ENCODE peak calls at places on chromosomes 13 and 19, in five cellular contexts. L is T-cell, W is sciatic nerve, N is heart left ventricle, G is SK-N-SH treated with all-trans-retinoic acid at 6 μM for 48 hours. Y is an unnamed sample.

GRCh38 chr13:74061939-74062595 is 72.1 kb downstream of the KLF12 start:
- ATAC-seq in L (peak), W (peak), N (peak), G (peak), Y (peak)

GRCh38 chr13:110540871-110541525 is 20.5 kb downstream of the RAB20 start:
- ATAC-seq in L (no peak), W (no peak), N (no peak), G (peak), Y (no peak)

GRCh38 chr13:30133976-30134375 is 173.4 kb downstream of the KATNAL1 start:
- ATAC-seq in L (no peak), W (peak), N (peak), G (no peak), Y (no peak)

GRCh38 chr19:19039901-19040300 is 6.5 kb downstream of the ARMC6 start:
- ATAC-seq in L (peak), W (no peak), N (no peak), G (no peak), Y (no peak)

GRCh38 chr13:109869312-109870237 is 83.2 kb upstream of the IRS2 start:
- ATAC-seq in L (peak), W (peak), N (peak), G (peak), Y (peak)

GRCh38 chr19:19285723-19286122 is 12.6 kb upstream of the TM6SF2 start:
- ATAC-seq in L (no peak), W (no peak), N (no peak), G (no peak), Y (no peak)

GRCh38 chr19:1214299-1214861 is 8.8 kb downstream of the STK11 start:
- ATAC-seq in L (no peak), W (no peak), N (no peak), G (peak), Y (peak)

GRCh38 chr13:99203601-99204579 is 3.2 kb downstream of the UBAC2 start:
- ATAC-seq in L (no peak), W (no peak), N (no peak), G (no peak), Y (no peak)

GRCh38 chr13:22211876-22212275 is 541.0 kb downstream of the FGF9 start:
- ATAC-seq in L (no peak), W (no peak), N (no peak), G (no peak), Y (no peak)

GRCh38 chr13:27401210-27401609 is 23.2 kb upstream of the GTF3A start:
- ATAC-seq in L (no peak), W (peak), N (peak), G (no peak), Y (no peak)

GRCh38 chr13:77521194-77521593 is 14.3 kb upstream of the SCEL start:
- ATAC-seq in L (no peak), W (no peak), N (no peak), G (peak), Y (no peak)

GRCh38 chr13:44493213-44493812 is 82.8 kb downstream of the TSC22D1 start:
- ATAC-seq in L (no peak), W (no peak), N (no peak), G (no peak), Y (no peak)

GRCh38 chr19:18895828-18896341 is at the start of gene CERS1:
- ATAC-seq in L (peak), W (no peak), N (no peak), G (peak), Y (no peak)

GRCh38 chr13:85512421-85512820 is 286.8 kb downstream of the SLITRK6 start:
- ATAC-seq in L (no peak), W (no peak), N (no peak), G (no peak), Y (no peak)

GRCh38 chr13:111288276-111288675 is 32.2 kb upstream of the TEX29 start:
- ATAC-seq in L (no peak), W (no peak), N (no peak), G (no peak), Y (no peak)

GRCh38 chr19:17654993-17655392 is 33.2 kb downstream of the UNC13A start:
- ATAC-seq in L (no peak), W (no peak), N (no peak), G (no peak), Y (no peak)

GRCh38 chr13:23876265-23876664 is 12.9 kb downstream of the MIPEP start:
- ATAC-seq in L (no peak), W (no peak), N (no peak), G (peak), Y (no peak)

GRCh38 chr13:30038884-30039283 is 188.5 kb upstream of the UBL3 start:
- ATAC-seq in L (no peak), W (no peak), N (no peak), G (no peak), Y (no peak)

GRCh38 chr13:23777571-23777870 is 111.7 kb downstream of the MIPEP start:
- ATAC-seq in L (no peak), W (no peak), N (no peak), G (no peak), Y (no peak)

Y was measured in gastroesophageal sphincter.